ENCODE peak calls at places on chromosomes 16 and 17, in eight cellular contexts. U is breast epithelium, I is body of pancreas, A is Peyer's patch, D is suprapubic skin, M is heart left ventricle, G is A549, N is esophagus squamous epithelium. O is an unnamed sample. For H3K4me1, the result is how much of the 10 kb centered on the place peaks cover.

GRCh38 chr16:89072216-89073130 is 21.2 kb upstream of the ACSF3 start:
- DNase-seq in G (no peak), A (no peak), D (no peak), U (no peak), M (peak), I (no peak), N (no peak), O (no peak)

GRCh38 chr16:35141303-35141702 is 1681.9 kb downstream of the TP53TG3F start:
- DNase-seq in N (no peak), U (no peak), A (peak), I (no peak), M (no peak), D (no peak), G (no peak), O (no peak)

GRCh38 chr16:78638371-78638770 is 538.9 kb downstream of the WWOX start:
- DNase-seq in D (no peak), G (no peak), U (no peak), A (no peak), M (no peak), I (no peak), N (no peak), O (no peak)

GRCh38 chr16:23052908-23053580 is 96.2 kb downstream of the USP31 start:
- DNase-seq in U (no peak), G (no peak), I (no peak), N (no peak), A (no peak), D (no peak), M (no peak), O (no peak)

GRCh38 chr17:72134560-72135399 is 14.0 kb downstream of the SOX9 start:
- DNase-seq in G (no peak), M (no peak), D (no peak), A (no peak), N (no peak), U (no peak), I (no peak), O (no peak)

GRCh38 chr17:65850486-65850885 is 289.0 kb upstream of the AXIN2 start:
- DNase-seq in M (no peak), U (no peak), N (no peak), A (no peak), D (no peak), I (no peak), G (peak), O (no peak)

GRCh38 chr16:85245307-85246172 is 133.3 kb upstream of the CIBAR2 start:
- DNase-seq in N (no peak), I (peak), U (no peak), D (no peak), G (peak), M (peak), A (peak), O (peak)

GRCh38 chr16:12000032-12000431 is 23.5 kb downstream of the SNX29 start:
- DNase-seq in G (no peak), U (no peak), I (no peak), A (no peak), D (no peak), M (no peak), N (no peak), O (no peak)

GRCh38 chr17:59437766-59438165 is 106.3 kb downstream of the YPEL2 start:
- DNase-seq in A (no peak), D (no peak), M (no peak), N (no peak), G (no peak), U (no peak), I (no peak), O (no peak)

GRCh38 chr16:6160871-6161270 is 1063.3 kb upstream of the EEF2KMT start:
- DNase-seq in M (no peak), I (no peak), D (no peak), N (no peak), G (no peak), A (no peak), U (no peak), O (no peak)

GRCh38 chr17:78737332-78737731 is 44.7 kb downstream of the CYTH1 start:
- DNase-seq in M (no peak), G (peak), D (no peak), A (no peak), I (no peak), U (no peak), N (no peak), O (no peak)

GRCh38 chr16:12496866-12497265 is 306.8 kb downstream of the CPPED1 start:
- DNase-seq in N (no peak), M (no peak), G (no peak), U (no peak), D (no peak), A (no peak), I (no peak), O (no peak)

GRCh38 chr16:23597003-23597756 is 1.1 kb upstream of the NDUFAB1 start:
- DNase-seq in M (peak), I (no peak), G (peak), N (no peak), D (no peak), U (no peak), A (peak), O (no peak)

GRCh38 chr16:31440511-31441184 is 1.9 kb downstream of the ZNF843 start:
- DNase-seq in U (no peak), A (no peak), I (no peak), N (no peak), G (no peak), D (no peak), M (no peak), O (no peak)

GRCh38 chr16:57536306-57537193 is at the start of gene CCDC102A:
- DNase-seq in N (no peak), I (no peak), A (no peak), M (no peak), U (peak), G (no peak), D (no peak), O (peak)

GRCh38 chr17:9414471-9414870 is 161.1 kb downstream of the STX8 start:
- DNase-seq in I (no peak), G (no peak), D (no peak), A (peak), M (no peak), U (no peak), N (no peak), O (no peak)

GRCh38 chr16:19831678-19832077 is 53.0 kb downstream of the GPRC5B start:
- DNase-seq in G (peak), N (no peak), A (no peak), M (no peak), D (no peak), I (no peak), U (no peak), O (no peak)

GRCh38 chr17:50027639-50028206 is 28.2 kb upstream of the ITGA3 start:
- DNase-seq in A (peak), M (peak), G (peak), D (no peak), N (no peak), U (peak), I (peak), O (peak)
- TF ChIP-seq POLR2A in A (no peak), M (no peak), G (peak), D (no peak), N (no peak), U (no peak), I (no peak), O (no peak)

GRCh38 chr17:21169496-21169895 is 42.7 kb downstream of the DHRS7B start:
- DNase-seq in A (no peak), I (no peak), D (no peak), G (no peak), M (no peak), N (no peak), U (no peak), O (no peak)
- H3K4me1 ChIP-seq in A (under half), I (under half), D (under half), G (under half), M (under half), N (under half), U (under half), O (under half)

GRCh38 chr16:50297301-50298074 is 31.1 kb downstream of the ADCY7 start:
- DNase-seq in U (no peak), M (peak), G (no peak), D (peak), I (no peak), N (no peak), A (peak), O (no peak)
- TF ChIP-seq POLR2A in U (no peak), M (no peak), G (no peak), D (no peak), I (no peak), N (no peak), A (no peak), O (no peak)

GRCh38 chr16:69204106-69204655 is 17.2 kb downstream of the SNTB2 start:
- DNase-seq in N (no peak), A (no peak), U (no peak), M (no peak), D (no peak), I (no peak), G (no peak), O (no peak)
- H3K4me1 ChIP-seq in N (half or more), A (under half), U (under half), M (under half), D (under half), I (under half), G (under half), O (under half)

GRCh38 chr17:8153550-8153956 is 1.3 kb upstream of the PER1 start:
- DNase-seq in D (peak), I (peak), U (no peak), M (peak), N (no peak), A (peak), G (peak), O (peak)
- TF ChIP-seq POLR2A in D (no peak), I (no peak), U (no peak), M (peak), N (no peak), A (peak), G (no peak), O (no peak)

GRCh38 chr17:74429604-74430384 is 2.1 kb upstream of the GPRC5C start:
- DNase-seq in I (peak), U (no peak), G (no peak), M (peak), A (peak), N (no peak), D (no peak), O (peak)
- H3K4me1 ChIP-seq in I (half or more), U (under half), G (under half), M (under half), A (under half), N (half or more), D (half or more), O (half or more)

GRCh38 chr17:55420776-55421178 is 858 bp downstream of the MMD start:
- DNase-seq in I (peak), A (peak), G (no peak), M (peak), D (peak), U (peak), N (no peak), O (peak)
- TF ChIP-seq POLR2A in I (peak), A (no peak), G (no peak), M (no peak), D (no peak), U (no peak), N (no peak), O (no peak)

DNA sequence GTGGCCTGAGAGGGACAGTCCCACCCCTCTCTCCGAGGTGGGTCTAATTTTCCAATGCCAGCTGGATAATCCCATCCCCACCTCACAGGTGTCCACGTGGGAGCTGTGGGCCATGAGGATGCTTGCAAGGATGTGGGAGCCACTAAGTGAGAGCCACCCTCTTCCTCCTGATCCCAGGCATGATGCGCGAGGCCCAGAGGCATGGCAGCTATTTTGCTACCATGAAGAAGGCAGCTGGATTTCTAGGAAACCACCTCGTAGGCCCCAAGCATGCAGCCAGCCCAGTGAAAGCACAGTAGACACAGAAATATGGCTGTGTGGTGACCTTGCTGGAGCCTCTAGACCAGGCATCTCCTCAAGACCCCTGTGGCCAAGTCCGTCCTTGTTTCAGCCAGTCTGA is 20.4 kb downstream of the KDM8 start:
- DNase-seq in G (no peak), D (no peak), I (no peak), A (no peak), N (no peak), M (peak), U (no peak), O (no peak)
- H3K4me1 ChIP-seq in G (under half), D (under half), I (under half), A (under half), N (under half), M (under half), U (under half), O (under half)

DNA sequence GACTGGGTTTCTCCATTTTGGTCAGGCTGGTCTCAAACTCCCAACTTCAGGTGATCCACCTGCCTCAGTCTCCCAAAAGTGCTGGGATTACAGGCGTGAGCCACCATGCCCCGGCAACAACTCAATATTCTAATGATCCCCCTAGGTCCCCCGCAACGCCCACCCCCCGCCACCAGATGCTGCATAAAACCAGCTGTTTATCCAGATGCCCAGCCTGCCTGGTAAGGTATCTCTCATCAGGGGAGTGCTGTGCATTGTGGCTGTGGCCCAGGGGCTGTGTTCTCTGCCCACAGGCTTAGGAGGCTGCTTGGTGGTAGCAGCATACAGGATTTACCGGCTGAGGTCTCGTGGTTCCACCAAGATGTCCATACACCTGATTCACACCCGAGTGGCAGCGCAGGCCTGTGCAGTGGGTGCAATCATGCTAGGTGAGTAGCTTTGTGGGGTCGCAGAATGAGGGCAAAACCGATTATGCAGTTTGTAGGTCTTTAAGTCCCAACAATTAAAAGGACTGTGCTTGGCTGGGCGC is 1.3 kb downstream of the HIGD1B start:
- DNase-seq in U (no peak), I (no peak), G (no peak), A (no peak), M (no peak), N (no peak), D (no peak), O (no peak)
- TF ChIP-seq POLR2A in U (no peak), I (no peak), G (no peak), A (no peak), M (no peak), N (no peak), D (no peak), O (no peak)